ENCODE peak calls at places on chromosomes 12 and 14, in six cellular contexts. One of them, this sample, is unnamed.

GRCh38 chr14:103846008-103846568 is 1.3 kb downstream of the PPP1R13B start:
- DNase-seq in NCI-H1105: no peak
- DNase-seq in RWPE2: no peak
- DNase-seq in C1 segment of cervical spinal cord: no peak
- DNase-seq in CD8-positive, alpha-beta T cell: no peak
- DNase-seq in left ventricle myocardium superior: no peak
- DNase-seq in this sample: no peak

GRCh38 chr12:2264622-2265306 is 212.0 kb downstream of the CACNA1C start:
- DNase-seq in RWPE2: peak; percentile 23
- DNase-seq in C1 segment of cervical spinal cord: no peak
- DNase-seq in NCI-H1105: no peak
- DNase-seq in left ventricle myocardium superior: no peak
- DNase-seq in CD8-positive, alpha-beta T cell: no peak
- DNase-seq in this sample: no peak

GRCh38 chr14:26427059-26427458 is 170.8 kb downstream of the NOVA1 start:
- DNase-seq in C1 segment of cervical spinal cord: no peak
- DNase-seq in CD8-positive, alpha-beta T cell: no peak
- DNase-seq in RWPE2: no peak
- DNase-seq in left ventricle myocardium superior: no peak
- DNase-seq in NCI-H1105: no peak
- DNase-seq in this sample: no peak

GRCh38 chr12:128920468-128920867 is 67.2 kb downstream of the GLT1D1 start:
- DNase-seq in left ventricle myocardium superior: no peak
- DNase-seq in C1 segment of cervical spinal cord: no peak
- DNase-seq in NCI-H1105: no peak
- DNase-seq in RWPE2: no peak
- DNase-seq in CD8-positive, alpha-beta T cell: no peak
- DNase-seq in this sample: peak; percentile 36

GRCh38 chr12:113135178-113136127 is at the start of gene RASAL1:
- DNase-seq in left ventricle myocardium superior: no peak
- DNase-seq in NCI-H1105: peak; percentile 94
- DNase-seq in CD8-positive, alpha-beta T cell: peak; percentile 81
- DNase-seq in RWPE2: no peak
- DNase-seq in C1 segment of cervical spinal cord: no peak
- DNase-seq in this sample: peak; percentile 70

GRCh38 chr12:74641694-74642093 is 104.1 kb downstream of the ATXN7L3B start:
- DNase-seq in NCI-H1105: no peak
- DNase-seq in left ventricle myocardium superior: no peak
- DNase-seq in CD8-positive, alpha-beta T cell: no peak
- DNase-seq in RWPE2: no peak
- DNase-seq in C1 segment of cervical spinal cord: no peak
- DNase-seq in this sample: no peak

GRCh38 chr12:123111498-123112165 is 39.3 kb downstream of the PITPNM2 start:
- DNase-seq in C1 segment of cervical spinal cord: no peak
- DNase-seq in left ventricle myocardium superior: no peak
- DNase-seq in CD8-positive, alpha-beta T cell: no peak
- DNase-seq in NCI-H1105: no peak
- DNase-seq in RWPE2: no peak
- DNase-seq in this sample: no peak

GRCh38 chr12:109052097-109052414 is 320 bp upstream of the USP30 start:
- DNase-seq in C1 segment of cervical spinal cord: no peak
- DNase-seq in NCI-H1105: no peak
- DNase-seq in RWPE2: no peak
- DNase-seq in left ventricle myocardium superior: no peak
- DNase-seq in CD8-positive, alpha-beta T cell: no peak
- DNase-seq in this sample: no peak

GRCh38 chr12:22658214-22658613 is 33.2 kb downstream of the ETNK1 start:
- DNase-seq in RWPE2: no peak
- DNase-seq in left ventricle myocardium superior: no peak
- DNase-seq in C1 segment of cervical spinal cord: no peak
- DNase-seq in NCI-H1105: no peak
- DNase-seq in CD8-positive, alpha-beta T cell: no peak
- DNase-seq in this sample: no peak

GRCh38 chr12:94795520-94795919 is 145.2 kb upstream of the TMCC3 start:
- DNase-seq in NCI-H1105: no peak
- DNase-seq in CD8-positive, alpha-beta T cell: no peak
- DNase-seq in left ventricle myocardium superior: no peak
- DNase-seq in C1 segment of cervical spinal cord: no peak
- DNase-seq in RWPE2: no peak
- DNase-seq in this sample: no peak

GRCh38 chr14:28690029-28690683 is 76.4 kb upstream of the FOXG1 start:
- DNase-seq in NCI-H1105: no peak
- DNase-seq in RWPE2: no peak
- DNase-seq in left ventricle myocardium superior: no peak
- DNase-seq in CD8-positive, alpha-beta T cell: no peak
- DNase-seq in C1 segment of cervical spinal cord: no peak
- DNase-seq in this sample: no peak

GRCh38 chr12:47021298-47021697 is 58.1 kb upstream of the PCED1B start:
- DNase-seq in CD8-positive, alpha-beta T cell: peak; percentile 11
- DNase-seq in RWPE2: no peak
- DNase-seq in C1 segment of cervical spinal cord: no peak
- DNase-seq in left ventricle myocardium superior: no peak
- DNase-seq in NCI-H1105: peak; percentile 46
- DNase-seq in this sample: no peak

GRCh38 chr12:78802593-78802992 is 62.0 kb upstream of the SYT1 start:
- DNase-seq in CD8-positive, alpha-beta T cell: no peak
- DNase-seq in RWPE2: no peak
- DNase-seq in C1 segment of cervical spinal cord: no peak
- DNase-seq in left ventricle myocardium superior: no peak
- DNase-seq in NCI-H1105: no peak
- DNase-seq in this sample: no peak

GRCh38 chr12:10708862-10709261 is 14.3 kb downstream of the YBX3 start:
- DNase-seq in NCI-H1105: no peak
- DNase-seq in C1 segment of cervical spinal cord: no peak
- DNase-seq in CD8-positive, alpha-beta T cell: no peak
- DNase-seq in left ventricle myocardium superior: no peak
- DNase-seq in RWPE2: no peak
- DNase-seq in this sample: no peak

GRCh38 chr12:66035289-66035961 is 95.1 kb downstream of the LLPH start:
- DNase-seq in RWPE2: no peak
- DNase-seq in C1 segment of cervical spinal cord: no peak
- DNase-seq in NCI-H1105: no peak
- DNase-seq in left ventricle myocardium superior: no peak
- DNase-seq in CD8-positive, alpha-beta T cell: no peak
- DNase-seq in this sample: no peak

GRCh38 chr14:64724578-64724930 is 20.3 kb downstream of the PLEKHG3 start:
- DNase-seq in CD8-positive, alpha-beta T cell: no peak
- DNase-seq in left ventricle myocardium superior: no peak
- DNase-seq in NCI-H1105: no peak
- DNase-seq in C1 segment of cervical spinal cord: no peak
- DNase-seq in RWPE2: peak; percentile 29
- DNase-seq in this sample: no peak

GRCh38 chr12:84757978-84758377 is 154.6 kb downstream of the SLC6A15 start:
- DNase-seq in C1 segment of cervical spinal cord: no peak
- DNase-seq in left ventricle myocardium superior: no peak
- DNase-seq in RWPE2: no peak
- DNase-seq in NCI-H1105: no peak
- DNase-seq in CD8-positive, alpha-beta T cell: no peak
- DNase-seq in this sample: no peak

GRCh38 chr12:103887738-103888137 is 42.5 kb upstream of the HSP90B1 start:
- DNase-seq in CD8-positive, alpha-beta T cell: no peak
- DNase-seq in NCI-H1105: no peak
- DNase-seq in C1 segment of cervical spinal cord: no peak
- DNase-seq in RWPE2: no peak
- DNase-seq in left ventricle myocardium superior: no peak
- DNase-seq in this sample: no peak

GRCh38 chr12:79690156-79690605 is 583 bp downstream of the PAWR start:
- DNase-seq in CD8-positive, alpha-beta T cell: no peak
- DNase-seq in left ventricle myocardium superior: peak; percentile 52
- DNase-seq in C1 segment of cervical spinal cord: no peak
- DNase-seq in RWPE2: peak; percentile 57
- DNase-seq in NCI-H1105: no peak
- DNase-seq in this sample: peak; percentile 22

GRCh38 chr12:65892905-65893304 is 68.6 kb downstream of the HMGA2 start:
- DNase-seq in left ventricle myocardium superior: no peak
- DNase-seq in RWPE2: no peak
- DNase-seq in CD8-positive, alpha-beta T cell: no peak
- DNase-seq in NCI-H1105: no peak
- DNase-seq in C1 segment of cervical spinal cord: no peak
- DNase-seq in this sample: no peak

GRCh38 chr12:70576341-70577282 is 60.6 kb downstream of the PTPRB start:
- DNase-seq in CD8-positive, alpha-beta T cell: no peak
- DNase-seq in C1 segment of cervical spinal cord: no peak
- DNase-seq in RWPE2: no peak
- DNase-seq in left ventricle myocardium superior: no peak
- DNase-seq in NCI-H1105: peak; percentile 81
- DNase-seq in this sample: peak; percentile 22

GRCh38 chr12:117450186-117450585 is 88.8 kb upstream of the NOS1 start:
- DNase-seq in RWPE2: no peak
- DNase-seq in left ventricle myocardium superior: no peak
- DNase-seq in C1 segment of cervical spinal cord: no peak
- DNase-seq in NCI-H1105: no peak
- DNase-seq in CD8-positive, alpha-beta T cell: no peak
- DNase-seq in this sample: no peak

GRCh38 chr12:132189378-132190011 is 45.2 kb downstream of the NOC4L start:
- DNase-seq in RWPE2: peak; percentile 88
- DNase-seq in CD8-positive, alpha-beta T cell: peak; percentile 93
- DNase-seq in NCI-H1105: peak; percentile 73
- DNase-seq in C1 segment of cervical spinal cord: peak; percentile 21
- DNase-seq in left ventricle myocardium superior: peak; percentile 96
- DNase-seq in this sample: peak; percentile 96

This sample was measured in frontal cortex.